ENCODE peak calls at places on chromosomes 12 and 14, in ten cellular contexts. One of them, this sample, is unnamed.

GRCh38 chr12:83850531-83850930 is 1062.1 kb downstream of the SLC6A15 start:
- DNase-seq in brain pericyte: no peak
- DNase-seq in left lung: no peak
- DNase-seq in AG09309: no peak
- DNase-seq in CD4-positive, CD25-positive, alpha-beta regulatory T cell: no peak
- DNase-seq in IMR-90: no peak
- DNase-seq in endothelial cell: no peak
- DNase-seq in CD4-positive, alpha-beta T cell: no peak
- DNase-seq in activated naive CD8-positive, alpha-beta T cell treated with anti-CD3 and anti-CD28 coated beads, Interleukin-2, amount 50 U/mL, for 24 hours: no peak
- DNase-seq in pancreas: no peak
- DNase-seq in this sample: no peak

GRCh38 chr14:91249841-91250616 is 5.5 kb upstream of the GPR68 start:
- DNase-seq in brain pericyte: no peak
- DNase-seq in left lung: peak
- DNase-seq in AG09309: no peak
- DNase-seq in CD4-positive, CD25-positive, alpha-beta regulatory T cell: peak
- DNase-seq in IMR-90: no peak
- DNase-seq in endothelial cell: no peak
- DNase-seq in CD4-positive, alpha-beta T cell: no peak
- DNase-seq in activated naive CD8-positive, alpha-beta T cell treated with anti-CD3 and anti-CD28 coated beads, Interleukin-2, amount 50 U/mL, for 24 hours: no peak
- DNase-seq in pancreas: peak
- DNase-seq in this sample: peak

GRCh38 chr12:111446631-111447570 is 41.2 kb downstream of the SH2B3 start:
- DNase-seq in brain pericyte: no peak
- DNase-seq in left lung: no peak
- DNase-seq in AG09309: no peak
- DNase-seq in CD4-positive, CD25-positive, alpha-beta regulatory T cell: no peak
- DNase-seq in IMR-90: no peak
- DNase-seq in endothelial cell: peak
- DNase-seq in CD4-positive, alpha-beta T cell: no peak
- DNase-seq in activated naive CD8-positive, alpha-beta T cell treated with anti-CD3 and anti-CD28 coated beads, Interleukin-2, amount 50 U/mL, for 24 hours: no peak
- DNase-seq in pancreas: no peak
- DNase-seq in this sample: no peak

GRCh38 chr14:94098359-94098758 is 12.2 kb upstream of the IFI27 start:
- DNase-seq in brain pericyte: no peak
- DNase-seq in left lung: no peak
- DNase-seq in AG09309: peak
- DNase-seq in CD4-positive, CD25-positive, alpha-beta regulatory T cell: no peak
- DNase-seq in IMR-90: no peak
- DNase-seq in endothelial cell: no peak
- DNase-seq in CD4-positive, alpha-beta T cell: no peak
- DNase-seq in activated naive CD8-positive, alpha-beta T cell treated with anti-CD3 and anti-CD28 coated beads, Interleukin-2, amount 50 U/mL, for 24 hours: no peak
- DNase-seq in pancreas: no peak
- DNase-seq in this sample: no peak

GRCh38 chr12:124683330-124683662 is 115.9 kb upstream of the NCOR2 start:
- DNase-seq in brain pericyte: no peak
- DNase-seq in left lung: peak
- DNase-seq in AG09309: no peak
- DNase-seq in CD4-positive, CD25-positive, alpha-beta regulatory T cell: no peak
- DNase-seq in IMR-90: peak
- DNase-seq in endothelial cell: no peak
- DNase-seq in CD4-positive, alpha-beta T cell: no peak
- DNase-seq in activated naive CD8-positive, alpha-beta T cell treated with anti-CD3 and anti-CD28 coated beads, Interleukin-2, amount 50 U/mL, for 24 hours: no peak
- DNase-seq in pancreas: no peak
- DNase-seq in this sample: no peak

GRCh38 chr12:92537235-92537960 is 165.4 kb upstream of the PLEKHG7 start:
- DNase-seq in brain pericyte: no peak
- DNase-seq in left lung: no peak
- DNase-seq in AG09309: no peak
- DNase-seq in CD4-positive, CD25-positive, alpha-beta regulatory T cell: no peak
- DNase-seq in IMR-90: no peak
- DNase-seq in endothelial cell: no peak
- DNase-seq in CD4-positive, alpha-beta T cell: no peak
- DNase-seq in activated naive CD8-positive, alpha-beta T cell treated with anti-CD3 and anti-CD28 coated beads, Interleukin-2, amount 50 U/mL, for 24 hours: no peak
- DNase-seq in pancreas: no peak
- DNase-seq in this sample: no peak

GRCh38 chr14:72894623-72895378 is 900 bp upstream of the DPF3 start:
- DNase-seq in brain pericyte: no peak
- DNase-seq in left lung: no peak
- DNase-seq in AG09309: no peak
- DNase-seq in CD4-positive, CD25-positive, alpha-beta regulatory T cell: no peak
- DNase-seq in IMR-90: no peak
- DNase-seq in endothelial cell: peak
- DNase-seq in CD4-positive, alpha-beta T cell: no peak
- DNase-seq in activated naive CD8-positive, alpha-beta T cell treated with anti-CD3 and anti-CD28 coated beads, Interleukin-2, amount 50 U/mL, for 24 hours: peak
- DNase-seq in pancreas: no peak
- DNase-seq in this sample: peak

GRCh38 chr14:70193396-70193795 is 4.6 kb upstream of the SLC8A3 start:
- DNase-seq in brain pericyte: no peak
- DNase-seq in left lung: no peak
- DNase-seq in AG09309: no peak
- DNase-seq in CD4-positive, CD25-positive, alpha-beta regulatory T cell: no peak
- DNase-seq in IMR-90: no peak
- DNase-seq in endothelial cell: no peak
- DNase-seq in CD4-positive, alpha-beta T cell: no peak
- DNase-seq in activated naive CD8-positive, alpha-beta T cell treated with anti-CD3 and anti-CD28 coated beads, Interleukin-2, amount 50 U/mL, for 24 hours: no peak
- DNase-seq in pancreas: no peak
- DNase-seq in this sample: no peak

GRCh38 chr14:75969891-75970290 is 11.9 kb downstream of the TGFB3 start:
- DNase-seq in brain pericyte: no peak
- DNase-seq in left lung: no peak
- DNase-seq in AG09309: no peak
- DNase-seq in CD4-positive, CD25-positive, alpha-beta regulatory T cell: no peak
- DNase-seq in IMR-90: no peak
- DNase-seq in endothelial cell: no peak
- DNase-seq in CD4-positive, alpha-beta T cell: no peak
- DNase-seq in activated naive CD8-positive, alpha-beta T cell treated with anti-CD3 and anti-CD28 coated beads, Interleukin-2, amount 50 U/mL, for 24 hours: no peak
- DNase-seq in pancreas: no peak
- DNase-seq in this sample: no peak

GRCh38 chr14:68862954-68863594 is 70.2 kb upstream of the ZFP36L1 start:
- DNase-seq in brain pericyte: peak
- DNase-seq in left lung: peak
- DNase-seq in AG09309: peak
- DNase-seq in CD4-positive, CD25-positive, alpha-beta regulatory T cell: peak
- DNase-seq in IMR-90: peak
- DNase-seq in endothelial cell: peak
- DNase-seq in CD4-positive, alpha-beta T cell: peak
- DNase-seq in activated naive CD8-positive, alpha-beta T cell treated with anti-CD3 and anti-CD28 coated beads, Interleukin-2, amount 50 U/mL, for 24 hours: peak
- DNase-seq in pancreas: no peak
- DNase-seq in this sample: peak

GRCh38 chr12:52202361-52203078 is 10.7 kb upstream of the KRT80 start:
- DNase-seq in brain pericyte: no peak
- DNase-seq in left lung: peak
- DNase-seq in AG09309: no peak
- DNase-seq in CD4-positive, CD25-positive, alpha-beta regulatory T cell: no peak
- DNase-seq in IMR-90: peak
- DNase-seq in endothelial cell: no peak
- DNase-seq in CD4-positive, alpha-beta T cell: no peak
- DNase-seq in activated naive CD8-positive, alpha-beta T cell treated with anti-CD3 and anti-CD28 coated beads, Interleukin-2, amount 50 U/mL, for 24 hours: no peak
- DNase-seq in pancreas: no peak
- DNase-seq in this sample: no peak

GRCh38 chr12:132173135-132174014 is 29.1 kb downstream of the NOC4L start:
- DNase-seq in brain pericyte: no peak
- DNase-seq in left lung: no peak
- DNase-seq in AG09309: no peak
- DNase-seq in CD4-positive, CD25-positive, alpha-beta regulatory T cell: peak
- DNase-seq in IMR-90: no peak
- DNase-seq in endothelial cell: no peak
- DNase-seq in CD4-positive, alpha-beta T cell: no peak
- DNase-seq in activated naive CD8-positive, alpha-beta T cell treated with anti-CD3 and anti-CD28 coated beads, Interleukin-2, amount 50 U/mL, for 24 hours: no peak
- DNase-seq in pancreas: no peak
- DNase-seq in this sample: no peak

GRCh38 chr12:113142173-113142885 is 6.8 kb upstream of the RASAL1 start:
- DNase-seq in brain pericyte: no peak
- DNase-seq in left lung: peak
- DNase-seq in AG09309: no peak
- DNase-seq in CD4-positive, CD25-positive, alpha-beta regulatory T cell: no peak
- DNase-seq in IMR-90: no peak
- DNase-seq in endothelial cell: no peak
- DNase-seq in CD4-positive, alpha-beta T cell: no peak
- DNase-seq in activated naive CD8-positive, alpha-beta T cell treated with anti-CD3 and anti-CD28 coated beads, Interleukin-2, amount 50 U/mL, for 24 hours: peak
- DNase-seq in pancreas: peak
- DNase-seq in this sample: no peak

GRCh38 chr12:124073636-124074035 is 100.6 kb downstream of the ZNF664 start:
- DNase-seq in brain pericyte: no peak
- DNase-seq in left lung: no peak
- DNase-seq in AG09309: no peak
- DNase-seq in CD4-positive, CD25-positive, alpha-beta regulatory T cell: no peak
- DNase-seq in IMR-90: no peak
- DNase-seq in endothelial cell: no peak
- DNase-seq in CD4-positive, alpha-beta T cell: no peak
- DNase-seq in activated naive CD8-positive, alpha-beta T cell treated with anti-CD3 and anti-CD28 coated beads, Interleukin-2, amount 50 U/mL, for 24 hours: no peak
- DNase-seq in pancreas: no peak
- DNase-seq in this sample: no peak

This sample was measured in CD4-positive, alpha-beta memory T cell.